ENCODE peak calls at places on chromosomes 16 and 17, in eight cellular contexts. One of them, this sample, is unnamed.

GRCh38 chr16:57371494-57372371 is 557 bp upstream of the CX3CL1 start:
- DNase-seq in iPS DF 19.7: no peak
- DNase-seq in heart left ventricle: no peak
- DNase-seq in activated T-cell treated with anti-CD3 and anti-CD28 coated beads for 24 hours: no peak
- DNase-seq in activated CD4-positive, CD25-positive, alpha-beta regulatory T cell: no peak
- DNase-seq in glutamatergic neuron: no peak
- DNase-seq in HT1080: no peak
- DNase-seq in stimulated activated CD8-positive, alpha-beta memory T cell treated with anti-CD3 and anti-CD28 coated beads, Interleukin-4, amount 100 ng/mL, for 1 hour: no peak
- DNase-seq in this sample: no peak

GRCh38 chr16:59259964-59260348 is 525.8 kb upstream of the GOT2 start:
- DNase-seq in glutamatergic neuron: no peak
- DNase-seq in HT1080: no peak
- DNase-seq in stimulated activated CD8-positive, alpha-beta memory T cell treated with anti-CD3 and anti-CD28 coated beads, Interleukin-4, amount 100 ng/mL, for 1 hour: no peak
- DNase-seq in activated T-cell treated with anti-CD3 and anti-CD28 coated beads for 24 hours: no peak
- DNase-seq in heart left ventricle: no peak
- DNase-seq in iPS DF 19.7: no peak
- DNase-seq in activated CD4-positive, CD25-positive, alpha-beta regulatory T cell: no peak
- DNase-seq in this sample: no peak

GRCh38 chr16:1326380-1326779 is 7.1 kb upstream of the BAIAP3 start:
- DNase-seq in activated CD4-positive, CD25-positive, alpha-beta regulatory T cell: no peak
- DNase-seq in stimulated activated CD8-positive, alpha-beta memory T cell treated with anti-CD3 and anti-CD28 coated beads, Interleukin-4, amount 100 ng/mL, for 1 hour: no peak
- DNase-seq in glutamatergic neuron: no peak
- DNase-seq in HT1080: no peak
- DNase-seq in iPS DF 19.7: no peak
- DNase-seq in activated T-cell treated with anti-CD3 and anti-CD28 coated beads for 24 hours: no peak
- DNase-seq in heart left ventricle: no peak
- DNase-seq in this sample: no peak

GRCh38 chr16:2158262-2158638 is 2.7 kb downstream of the TRAF7 start:
- DNase-seq in activated CD4-positive, CD25-positive, alpha-beta regulatory T cell: no peak
- DNase-seq in HT1080: no peak
- DNase-seq in activated T-cell treated with anti-CD3 and anti-CD28 coated beads for 24 hours: no peak
- DNase-seq in heart left ventricle: no peak
- DNase-seq in glutamatergic neuron: no peak
- DNase-seq in iPS DF 19.7: no peak
- DNase-seq in stimulated activated CD8-positive, alpha-beta memory T cell treated with anti-CD3 and anti-CD28 coated beads, Interleukin-4, amount 100 ng/mL, for 1 hour: no peak
- DNase-seq in this sample: no peak

GRCh38 chr16:31487076-31487719 is 4.3 kb downstream of the SLC5A2 start:
- DNase-seq in glutamatergic neuron: no peak
- DNase-seq in heart left ventricle: no peak
- DNase-seq in activated CD4-positive, CD25-positive, alpha-beta regulatory T cell: no peak
- DNase-seq in iPS DF 19.7: no peak
- DNase-seq in HT1080: no peak
- DNase-seq in stimulated activated CD8-positive, alpha-beta memory T cell treated with anti-CD3 and anti-CD28 coated beads, Interleukin-4, amount 100 ng/mL, for 1 hour: no peak
- DNase-seq in activated T-cell treated with anti-CD3 and anti-CD28 coated beads for 24 hours: no peak
- DNase-seq in this sample: no peak

GRCh38 chr16:11835891-11836652 is 15.3 kb downstream of the RSL1D1 start:
- DNase-seq in activated T-cell treated with anti-CD3 and anti-CD28 coated beads for 24 hours: no peak
- DNase-seq in iPS DF 19.7: no peak
- DNase-seq in heart left ventricle: no peak
- DNase-seq in stimulated activated CD8-positive, alpha-beta memory T cell treated with anti-CD3 and anti-CD28 coated beads, Interleukin-4, amount 100 ng/mL, for 1 hour: no peak
- DNase-seq in activated CD4-positive, CD25-positive, alpha-beta regulatory T cell: no peak
- DNase-seq in HT1080: peak; percentile 46
- DNase-seq in glutamatergic neuron: no peak
- DNase-seq in this sample: no peak

GRCh38 chr17:3886776-3887175 is 6.1 kb downstream of the CAMKK1 start:
- DNase-seq in iPS DF 19.7: no peak
- DNase-seq in activated CD4-positive, CD25-positive, alpha-beta regulatory T cell: no peak
- DNase-seq in HT1080: no peak
- DNase-seq in activated T-cell treated with anti-CD3 and anti-CD28 coated beads for 24 hours: no peak
- DNase-seq in glutamatergic neuron: no peak
- DNase-seq in heart left ventricle: peak; percentile 55
- DNase-seq in stimulated activated CD8-positive, alpha-beta memory T cell treated with anti-CD3 and anti-CD28 coated beads, Interleukin-4, amount 100 ng/mL, for 1 hour: no peak
- DNase-seq in this sample: no peak

GRCh38 chr17:28372203-28372944 is 880 bp downstream of the SARM1 start:
- DNase-seq in HT1080: no peak
- DNase-seq in heart left ventricle: no peak
- DNase-seq in activated T-cell treated with anti-CD3 and anti-CD28 coated beads for 24 hours: no peak
- DNase-seq in iPS DF 19.7: no peak
- DNase-seq in stimulated activated CD8-positive, alpha-beta memory T cell treated with anti-CD3 and anti-CD28 coated beads, Interleukin-4, amount 100 ng/mL, for 1 hour: no peak
- DNase-seq in activated CD4-positive, CD25-positive, alpha-beta regulatory T cell: no peak
- DNase-seq in glutamatergic neuron: peak; percentile 54
- DNase-seq in this sample: peak; percentile 27

GRCh38 chr16:14427371-14427948 is 202.6 kb downstream of the PARN start:
- DNase-seq in stimulated activated CD8-positive, alpha-beta memory T cell treated with anti-CD3 and anti-CD28 coated beads, Interleukin-4, amount 100 ng/mL, for 1 hour: no peak
- DNase-seq in iPS DF 19.7: no peak
- DNase-seq in activated T-cell treated with anti-CD3 and anti-CD28 coated beads for 24 hours: no peak
- DNase-seq in HT1080: peak; percentile 72
- DNase-seq in activated CD4-positive, CD25-positive, alpha-beta regulatory T cell: no peak
- DNase-seq in glutamatergic neuron: no peak
- DNase-seq in heart left ventricle: no peak
- DNase-seq in this sample: no peak

GRCh38 chr17:77228224-77229215 is 87.8 kb downstream of the SEC14L1 start:
- DNase-seq in heart left ventricle: no peak
- DNase-seq in stimulated activated CD8-positive, alpha-beta memory T cell treated with anti-CD3 and anti-CD28 coated beads, Interleukin-4, amount 100 ng/mL, for 1 hour: no peak
- DNase-seq in HT1080: no peak
- DNase-seq in activated T-cell treated with anti-CD3 and anti-CD28 coated beads for 24 hours: no peak
- DNase-seq in glutamatergic neuron: no peak
- DNase-seq in activated CD4-positive, CD25-positive, alpha-beta regulatory T cell: no peak
- DNase-seq in iPS DF 19.7: no peak
- DNase-seq in this sample: no peak

GRCh38 chr17:60524463-60525346 is 1.3 kb downstream of the APPBP2 start:
- DNase-seq in glutamatergic neuron: no peak
- DNase-seq in stimulated activated CD8-positive, alpha-beta memory T cell treated with anti-CD3 and anti-CD28 coated beads, Interleukin-4, amount 100 ng/mL, for 1 hour: no peak
- DNase-seq in iPS DF 19.7: no peak
- DNase-seq in activated CD4-positive, CD25-positive, alpha-beta regulatory T cell: no peak
- DNase-seq in HT1080: peak; percentile 21
- DNase-seq in activated T-cell treated with anti-CD3 and anti-CD28 coated beads for 24 hours: no peak
- DNase-seq in heart left ventricle: no peak
- DNase-seq in this sample: no peak

GRCh38 chr16:65838001-65838400 is 528.5 kb upstream of the CDH5 start:
- DNase-seq in iPS DF 19.7: no peak
- DNase-seq in activated CD4-positive, CD25-positive, alpha-beta regulatory T cell: no peak
- DNase-seq in stimulated activated CD8-positive, alpha-beta memory T cell treated with anti-CD3 and anti-CD28 coated beads, Interleukin-4, amount 100 ng/mL, for 1 hour: no peak
- DNase-seq in glutamatergic neuron: no peak
- DNase-seq in activated T-cell treated with anti-CD3 and anti-CD28 coated beads for 24 hours: no peak
- DNase-seq in HT1080: no peak
- DNase-seq in heart left ventricle: no peak
- DNase-seq in this sample: no peak

GRCh38 chr17:75759457-75759856 is 5.5 kb downstream of the GALK1 start:
- DNase-seq in glutamatergic neuron: no peak
- DNase-seq in iPS DF 19.7: no peak
- DNase-seq in HT1080: no peak
- DNase-seq in stimulated activated CD8-positive, alpha-beta memory T cell treated with anti-CD3 and anti-CD28 coated beads, Interleukin-4, amount 100 ng/mL, for 1 hour: no peak
- DNase-seq in activated CD4-positive, CD25-positive, alpha-beta regulatory T cell: no peak
- DNase-seq in heart left ventricle: no peak
- DNase-seq in activated T-cell treated with anti-CD3 and anti-CD28 coated beads for 24 hours: no peak
- DNase-seq in this sample: no peak

GRCh38 chr17:51347851-51348584 is 87.7 kb downstream of the UTP18 start:
- DNase-seq in glutamatergic neuron: no peak
- DNase-seq in HT1080: no peak
- DNase-seq in stimulated activated CD8-positive, alpha-beta memory T cell treated with anti-CD3 and anti-CD28 coated beads, Interleukin-4, amount 100 ng/mL, for 1 hour: no peak
- DNase-seq in activated CD4-positive, CD25-positive, alpha-beta regulatory T cell: no peak
- DNase-seq in heart left ventricle: no peak
- DNase-seq in iPS DF 19.7: no peak
- DNase-seq in activated T-cell treated with anti-CD3 and anti-CD28 coated beads for 24 hours: no peak
- DNase-seq in this sample: no peak

GRCh38 chr16:68244481-68244902 is 681 bp upstream of the PLA2G15 start:
- DNase-seq in iPS DF 19.7: no peak
- DNase-seq in glutamatergic neuron: no peak
- DNase-seq in HT1080: no peak
- DNase-seq in stimulated activated CD8-positive, alpha-beta memory T cell treated with anti-CD3 and anti-CD28 coated beads, Interleukin-4, amount 100 ng/mL, for 1 hour: no peak
- DNase-seq in activated CD4-positive, CD25-positive, alpha-beta regulatory T cell: no peak
- DNase-seq in activated T-cell treated with anti-CD3 and anti-CD28 coated beads for 24 hours: no peak
- DNase-seq in heart left ventricle: no peak
- DNase-seq in this sample: no peak

GRCh38 chr16:76162046-76162445 is 115.2 kb upstream of the CNTNAP4 start:
- DNase-seq in activated CD4-positive, CD25-positive, alpha-beta regulatory T cell: no peak
- DNase-seq in glutamatergic neuron: no peak
- DNase-seq in HT1080: no peak
- DNase-seq in heart left ventricle: no peak
- DNase-seq in iPS DF 19.7: no peak
- DNase-seq in activated T-cell treated with anti-CD3 and anti-CD28 coated beads for 24 hours: no peak
- DNase-seq in stimulated activated CD8-positive, alpha-beta memory T cell treated with anti-CD3 and anti-CD28 coated beads, Interleukin-4, amount 100 ng/mL, for 1 hour: no peak
- DNase-seq in this sample: no peak

GRCh38 chr16:57299009-57299718 is 14.7 kb upstream of the PLLP start:
- DNase-seq in stimulated activated CD8-positive, alpha-beta memory T cell treated with anti-CD3 and anti-CD28 coated beads, Interleukin-4, amount 100 ng/mL, for 1 hour: no peak
- DNase-seq in HT1080: peak; percentile 83
- DNase-seq in glutamatergic neuron: peak; percentile 45
- DNase-seq in activated T-cell treated with anti-CD3 and anti-CD28 coated beads for 24 hours: peak; percentile 29
- DNase-seq in heart left ventricle: no peak
- DNase-seq in iPS DF 19.7: no peak
- DNase-seq in activated CD4-positive, CD25-positive, alpha-beta regulatory T cell: no peak
- DNase-seq in this sample: peak; percentile 61

GRCh38 chr16:3577302-3577752 is at the start of gene NLRC3:
- DNase-seq in iPS DF 19.7: no peak
- DNase-seq in HT1080: no peak
- DNase-seq in activated T-cell treated with anti-CD3 and anti-CD28 coated beads for 24 hours: peak; percentile 17
- DNase-seq in glutamatergic neuron: no peak
- DNase-seq in heart left ventricle: no peak
- DNase-seq in activated CD4-positive, CD25-positive, alpha-beta regulatory T cell: no peak
- DNase-seq in stimulated activated CD8-positive, alpha-beta memory T cell treated with anti-CD3 and anti-CD28 coated beads, Interleukin-4, amount 100 ng/mL, for 1 hour: no peak
- DNase-seq in this sample: no peak